ENCODE peak calls at places on chromosomes 16 and 17, in nine cellular contexts. G, Y, S, R, A, W, N, V and Z are unnamed samples.
A peak's percentile ranks its signal among the peaks of the same experiment; 100 is the strongest.

GRCh38 chr17:35645923-35646322 is 58.8 kb downstream of the AP2B1 start:
- DNase-seq in G (no peak), Y (no peak), S (no peak), R (no peak), A (peak; percentile 9), W (no peak), N (no peak), V (no peak), Z (no peak)

GRCh38 chr17:2222901-2223616 is 80.5 kb downstream of the SMG6 start:
- DNase-seq in G (no peak), Y (peak; percentile 62), S (peak; percentile 88), R (no peak), A (peak; percentile 80), W (no peak), N (no peak), V (peak; percentile 41), Z (no peak)

GRCh38 chr17:37037590-37038155 is 88.9 kb downstream of the AATF start:
- DNase-seq in G (no peak), Y (no peak), S (no peak), R (no peak), A (no peak), W (no peak), N (no peak), V (no peak), Z (no peak)

GRCh38 chr16:48818257-48818656 is 208.3 kb upstream of the N4BP1 start:
- DNase-seq in G (no peak), Y (no peak), S (no peak), R (no peak), A (no peak), W (no peak), N (no peak), V (no peak), Z (no peak)

GRCh38 chr16:6846452-6846851 is 486.2 kb upstream of the RBFOX1 start:
- DNase-seq in G (no peak), Y (no peak), S (no peak), R (no peak), A (no peak), W (no peak), N (no peak), V (no peak), Z (no peak)

GRCh38 chr17:33777674-33778073 is 477.4 kb upstream of the CCL2 start:
- DNase-seq in G (no peak), Y (no peak), S (no peak), R (no peak), A (no peak), W (no peak), N (no peak), V (no peak), Z (no peak)

GRCh38 chr17:10025976-10026785 is 121.1 kb upstream of the RCVRN start:
- DNase-seq in G (no peak), Y (no peak), S (no peak), R (no peak), A (no peak), W (no peak), N (no peak), V (no peak), Z (no peak)

GRCh38 chr17:40063034-40063765 is 435 bp downstream of the THRA start:
- DNase-seq in G (peak; percentile 78), Y (peak; percentile 59), S (peak; percentile 84), R (no peak), A (no peak), W (no peak), N (no peak), V (peak; percentile 60), Z (peak; percentile 73)

GRCh38 chr16:15699819-15700218 is 49.8 kb downstream of the NDE1 start:
- DNase-seq in G (no peak), Y (no peak), S (no peak), R (no peak), A (no peak), W (no peak), N (no peak), V (no peak), Z (no peak)

GRCh38 chr16:77191259-77191969 is 424 bp downstream of the MON1B start:
- DNase-seq in G (no peak), Y (no peak), S (peak; percentile 75), R (no peak), A (no peak), W (no peak), N (no peak), V (peak; percentile 45), Z (peak; percentile 61)

GRCh38 chr16:77194295-77195231 is 3.6 kb downstream of the MON1B start:
- DNase-seq in G (no peak), Y (no peak), S (no peak), R (no peak), A (no peak), W (no peak), N (no peak), V (peak; percentile 22), Z (no peak)

GRCh38 chr16:77193377-77193776 is 2.4 kb downstream of the MON1B start:
- DNase-seq in G (no peak), Y (no peak), S (no peak), R (no peak), A (no peak), W (no peak), N (no peak), V (no peak), Z (no peak)

GRCh38 chr16:77190190-77190477 is 856 bp upstream of the MON1B start:
- DNase-seq in G (no peak), Y (no peak), S (no peak), R (no peak), A (no peak), W (no peak), N (no peak), V (no peak), Z (no peak)

GRCh38 chr16:77190478-77191258 is at the start of gene MON1B:
- DNase-seq in G (peak; percentile 97), Y (peak; percentile 96), S (peak; percentile 99), R (peak; percentile 97), A (peak; percentile 98), W (peak; percentile 98), N (peak; percentile 99), V (peak; percentile 95), Z (peak; percentile 98)
- TF ChIP-seq POLR2A in G (no peak), Y (peak; percentile 85), S (peak; percentile 27), R (peak; percentile 48), A (peak; percentile 88), W (peak; percentile 91), N (peak; percentile 77), V (peak; percentile 86), Z (peak; percentile 93)

DNA sequence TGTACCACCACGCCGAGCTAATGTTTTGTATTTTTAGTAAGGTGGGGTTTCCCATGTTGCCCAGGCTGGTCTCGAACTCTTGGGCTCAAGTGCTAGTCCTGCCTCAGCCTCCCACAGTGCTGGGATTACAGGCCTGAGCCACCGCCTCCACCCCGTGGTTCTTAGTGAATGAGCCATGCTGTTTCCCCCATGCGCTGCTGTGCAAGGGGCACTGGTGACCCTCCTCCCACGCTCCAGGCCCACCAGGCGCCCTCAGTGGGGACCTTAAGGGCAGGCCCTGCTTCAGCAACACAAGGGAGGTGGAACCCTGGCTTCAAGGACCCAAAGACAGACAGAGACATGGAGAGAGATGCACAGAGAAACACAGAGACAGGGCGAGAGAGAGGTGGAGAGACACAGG is 15.4 kb upstream of the NUDT16L1 start:
- DNase-seq in G (peak; percentile 40), Y (no peak), S (no peak), R (no peak), A (no peak), W (no peak), N (no peak), V (peak; percentile 22), Z (no peak)
- TF ChIP-seq POLR2A in G (no peak), Y (no peak), S (no peak), R (no peak), A (no peak), W (no peak), N (no peak), V (no peak), Z (no peak)

GRCh38 chr16:12458591-12459400 is 344.9 kb downstream of the CPPED1 start:
- DNase-seq in G (peak; percentile 74), Y (peak; percentile 16), S (no peak), R (no peak), A (no peak), W (no peak), N (no peak), V (no peak), Z (no peak)
- TF ChIP-seq POLR2A in G (no peak), Y (no peak), S (no peak), R (no peak), A (no peak), W (no peak), N (no peak), V (no peak), Z (no peak)

DNA sequence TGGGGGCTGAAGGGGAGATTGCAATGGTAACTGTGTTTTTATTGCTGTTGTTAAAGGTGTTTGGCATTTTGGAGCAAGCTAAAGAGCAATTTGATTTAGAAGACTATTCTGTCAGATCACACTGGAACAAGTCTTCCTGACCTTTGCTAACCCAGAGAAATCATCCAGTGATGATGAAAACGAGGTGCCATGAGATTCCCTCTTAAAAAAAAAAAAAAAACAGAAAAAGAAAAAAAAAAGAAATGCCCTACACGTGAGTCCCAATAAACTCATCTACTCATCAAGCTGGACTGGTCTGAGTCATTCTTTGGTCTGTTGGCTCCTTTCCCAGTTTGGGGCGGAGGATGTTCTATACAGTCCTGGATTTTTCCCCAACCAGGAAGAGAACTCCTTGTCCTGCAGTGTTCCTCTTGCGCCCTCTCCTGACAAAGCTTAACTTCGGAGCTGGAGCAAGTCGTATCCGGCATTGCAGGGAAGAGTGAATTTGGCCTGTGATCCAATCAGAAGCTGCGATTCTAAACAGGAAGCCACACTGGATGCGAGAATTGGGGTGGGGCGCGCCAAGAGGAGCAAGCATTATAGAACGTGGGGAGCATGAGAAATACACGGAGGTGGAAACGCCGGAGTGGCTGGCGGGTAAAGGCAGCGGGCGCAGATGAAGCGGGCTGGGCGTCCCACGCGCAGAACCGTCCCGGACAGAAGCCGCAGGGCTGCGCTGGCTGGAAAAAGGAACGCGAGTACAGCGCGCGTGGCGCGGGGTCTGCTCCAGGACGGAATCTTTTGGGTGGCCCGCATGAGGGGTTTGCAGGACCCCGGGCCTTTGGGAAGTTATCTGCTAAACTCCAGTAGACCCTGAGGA is 22.4 kb upstream of the CRYM start:
- DNase-seq in G (peak; percentile 82), Y (peak; percentile 100), S (peak; percentile 98), R (peak; percentile 92), A (peak; percentile 100), W (peak; percentile 99), N (peak; percentile 96), V (peak; percentile 96), Z (peak; percentile 93)
- TF ChIP-seq POLR2A in G (no peak), Y (no peak), S (no peak), R (no peak), A (peak; percentile 75), W (peak; percentile 78), N (peak; percentile 53), V (no peak), Z (no peak)

GRCh38 chr16:67993207-67994036 is 5.9 kb downstream of the DPEP2 start:
- DNase-seq in G (peak; percentile 92), Y (peak; percentile 54), S (peak; percentile 90), R (peak; percentile 68), A (peak; percentile 47), W (peak; percentile 44), N (peak; percentile 80), V (peak; percentile 80), Z (peak; percentile 94)
- TF ChIP-seq POLR2A in G (no peak), Y (no peak), S (no peak), R (no peak), A (no peak), W (no peak), N (no peak), V (no peak), Z (peak; percentile 55)